ENCODE peak calls at places on chromosomes 1 and 21, in six cellular contexts. J is kidney, W is lower lobe of right lung, B is RWPE2, L is A549, S is Peyer's patch. H is an unnamed sample. For H3K9me3 and H3K4me1, the result is how much of the 10 kb centered on the place peaks cover.

GRCh38 chr1:207315435-207315834 is 6.0 kb upstream of the CD55 start:
- DNase-seq in B (no peak), S (no peak), L (no peak), W (no peak), J (no peak), H (no peak)

GRCh38 chr1:68600049-68600661 is 103.3 kb upstream of the DEPDC1 start:
- DNase-seq in J (no peak), S (no peak), B (no peak), L (peak), W (no peak), H (no peak)

GRCh38 chr1:30008998-30009657 is 714.3 kb downstream of the MATN1 start:
- DNase-seq in B (peak), W (no peak), S (no peak), J (no peak), L (peak), H (no peak)

GRCh38 chr1:67162954-67163353 is 3.3 kb upstream of the IL23R start:
- DNase-seq in W (no peak), L (peak), J (no peak), B (peak), S (no peak), H (no peak)

GRCh38 chr1:93704063-93704462 is 22.4 kb upstream of the BCAR3 start:
- DNase-seq in S (peak), B (no peak), W (peak), J (no peak), L (no peak), H (no peak)

GRCh38 chr1:34398916-34399275 is 222.2 kb downstream of the C1orf94 start:
- DNase-seq in W (no peak), B (no peak), L (no peak), S (no peak), J (no peak), H (no peak)

GRCh38 chr21:41499920-41500319 is 8.0 kb downstream of the TMPRSS2 start:
- DNase-seq in L (no peak), W (no peak), B (no peak), S (no peak), J (no peak), H (no peak)

GRCh38 chr21:41133896-41134522 is 34.0 kb upstream of the BACE2 start:
- DNase-seq in S (no peak), J (peak), B (no peak), L (peak), W (no peak), H (no peak)

GRCh38 chr21:44778499-44778911 is 23.1 kb downstream of the UBE2G2 start:
- DNase-seq in L (no peak), S (no peak), B (no peak), J (no peak), W (no peak), H (no peak)

GRCh38 chr1:71106658-71107322 is 26.0 kb upstream of the ZRANB2 start:
- DNase-seq in W (no peak), S (no peak), J (no peak), B (no peak), L (no peak), H (no peak)

GRCh38 chr1:52534928-52535764 is 17.7 kb downstream of the TUT4 start:
- DNase-seq in W (no peak), J (no peak), S (no peak), B (no peak), L (no peak), H (no peak)
- H3K9me3 ChIP-seq in W (under half), J (under half), S (under half), B (under half), L (under half), H (under half)

GRCh38 chr1:212167098-212167497 is 118.1 kb upstream of the PPP2R5A start:
- DNase-seq in S (no peak), W (no peak), J (no peak), B (no peak), L (no peak), H (no peak)
- H3K4me1 ChIP-seq in S (under half), W (under half), J (under half), B (under half), L (under half), H (under half)

GRCh38 chr1:23978825-23979224 is 1.3 kb downstream of the SRSF10 start:
- DNase-seq in L (no peak), S (no peak), W (no peak), J (no peak), B (no peak), H (no peak)

GRCh38 chr1:23980006-23980724 is at the start of gene SRSF10:
- DNase-seq in J (peak), W (peak), B (peak), L (peak), S (peak), H (peak)

GRCh38 chr1:23979387-23980005 is 631 bp downstream of the SRSF10 start:
- DNase-seq in J (no peak), B (no peak), L (no peak), S (no peak), W (no peak), H (peak)

GRCh38 chr1:23977854-23978191 is 2.3 kb downstream of the SRSF10 start:
- DNase-seq in J (no peak), L (no peak), B (no peak), S (no peak), W (no peak), H (no peak)

DNA sequence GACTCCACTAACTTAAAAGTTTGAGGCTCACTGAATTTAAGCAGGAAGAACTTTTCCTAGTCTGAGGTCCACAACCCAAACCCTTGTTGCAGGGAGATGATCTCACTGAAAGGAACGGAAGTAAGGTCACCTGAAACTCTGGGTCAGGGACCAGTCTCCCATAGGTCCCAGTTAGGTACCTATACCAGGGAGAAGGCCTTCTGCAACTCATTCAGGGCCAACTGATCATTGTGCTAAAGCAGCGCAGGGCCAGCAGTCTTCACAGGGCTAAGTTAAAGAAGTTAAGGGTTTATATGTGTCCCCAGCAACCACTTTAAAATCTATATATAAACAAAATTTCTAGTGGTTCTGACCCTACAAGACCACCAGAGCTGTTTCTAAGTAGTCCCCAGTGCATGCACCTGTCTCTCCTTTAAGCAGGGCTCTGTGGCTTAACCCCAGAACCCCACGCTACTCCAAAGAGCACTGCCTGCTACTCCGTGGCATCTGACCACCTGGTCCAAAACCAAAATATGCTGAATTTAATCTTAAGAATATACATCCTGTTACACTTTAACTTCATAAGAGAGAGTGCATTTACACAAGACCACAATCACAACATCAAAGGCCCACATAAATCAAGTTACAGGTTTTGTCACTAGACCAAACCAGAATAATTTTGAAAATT is 2.8 kb downstream of the SRSF10 start:
- DNase-seq in B (no peak), J (no peak), W (no peak), S (no peak), L (no peak), H (no peak)
- H3K4me3 ChIP-seq in B (no peak), J (no peak), W (peak), S (no peak), L (no peak), H (no peak)

GRCh38 chr1:7060826-7061225 is 275.6 kb downstream of the CAMTA1 start:
- DNase-seq in W (no peak), J (no peak), B (no peak), L (no peak), S (no peak), H (no peak)

GRCh38 chr1:7063981-7064380 is 278.7 kb downstream of the CAMTA1 start:
- DNase-seq in L (no peak), J (no peak), S (no peak), B (no peak), W (no peak), H (no peak)

DNA sequence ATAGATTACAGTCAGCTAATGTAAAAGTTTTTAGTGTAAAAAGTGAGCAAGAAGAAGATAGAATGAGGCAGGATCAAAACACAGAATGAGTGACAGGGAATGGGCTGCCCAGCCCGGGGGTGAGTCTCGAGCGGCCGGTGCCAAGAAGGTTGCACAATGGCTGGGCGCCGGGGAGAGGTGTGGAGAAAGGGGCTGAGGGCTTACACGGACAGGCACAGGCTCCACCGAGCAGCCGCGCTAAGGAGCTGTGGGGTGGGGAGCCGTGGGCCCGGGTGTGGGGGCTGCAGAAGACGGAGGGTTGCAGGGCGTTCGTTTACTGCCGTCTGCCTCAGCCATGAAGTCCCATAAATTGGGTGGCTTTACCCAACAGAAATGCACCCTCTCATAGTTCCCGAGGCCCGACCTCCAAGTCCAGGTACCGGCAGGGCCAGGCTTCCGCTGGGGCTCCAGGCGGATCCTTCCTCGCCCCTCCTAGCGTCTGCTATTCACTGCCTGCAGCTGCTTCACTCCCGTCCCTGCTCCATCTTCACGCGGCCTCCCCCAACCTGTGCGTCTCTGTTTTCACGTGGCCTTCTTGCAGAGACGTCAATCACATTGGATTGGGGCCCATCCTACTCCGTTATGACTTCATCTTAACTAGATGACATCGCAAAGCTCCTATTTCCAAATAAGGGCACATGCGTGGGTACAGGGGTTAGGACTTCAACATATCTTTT is 277.2 kb downstream of the CAMTA1 start:
- DNase-seq in S (no peak), J (no peak), L (no peak), W (no peak), B (no peak), H (no peak)
- H3K9me3 ChIP-seq in S (under half), J (under half), L (under half), W (under half), B (under half), H (under half)

DNA sequence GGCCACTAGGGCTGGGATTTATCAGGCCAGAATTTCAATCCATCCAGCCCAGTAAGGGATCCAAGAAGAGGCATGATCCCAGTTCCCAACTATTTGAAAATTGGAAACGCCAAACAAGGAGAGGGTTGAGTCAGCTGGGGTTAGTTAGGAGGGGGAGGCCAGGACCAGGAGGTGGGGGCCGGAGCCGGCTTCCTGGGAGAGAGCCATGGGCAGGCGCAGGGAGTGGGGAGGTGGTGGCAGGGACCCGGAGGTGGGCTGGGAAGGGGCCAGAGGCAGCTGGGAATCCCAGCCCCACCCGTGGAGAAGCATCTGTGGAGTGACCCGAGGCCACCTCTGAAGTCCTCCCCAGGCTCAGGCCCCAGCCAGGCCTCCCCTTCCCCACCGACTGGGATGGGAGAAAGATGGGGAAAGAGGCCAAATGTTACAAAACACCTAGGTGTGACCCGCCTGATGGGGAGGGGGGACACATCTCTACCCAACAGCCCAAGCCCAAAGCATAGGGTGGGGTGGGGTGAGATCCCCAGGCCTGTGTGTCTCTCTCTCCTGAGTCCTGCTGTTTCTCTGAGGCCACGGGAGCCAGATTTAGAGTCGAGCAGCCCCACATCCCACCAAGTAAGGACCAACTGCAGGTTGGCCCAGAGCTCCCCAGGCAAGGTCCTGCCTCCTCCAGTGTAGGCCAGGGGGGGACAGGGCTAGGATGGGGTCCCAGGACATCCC is 10.1 kb downstream of the HSPG2 start:
- DNase-seq in W (no peak), L (no peak), B (no peak), J (peak), S (no peak), H (no peak)
- H3K4me1 ChIP-seq in W (half or more), L (half or more), B (under half), J (half or more), S (half or more), H (under half)

GRCh38 chr1:44406761-44407429 is 1.8 kb downstream of the RNF220 start:
- DNase-seq in J (peak), W (no peak), S (no peak), B (no peak), L (no peak), H (no peak)
- H3K4me3 ChIP-seq in J (no peak), W (peak), S (peak), B (no peak), L (peak), H (peak)

DNA sequence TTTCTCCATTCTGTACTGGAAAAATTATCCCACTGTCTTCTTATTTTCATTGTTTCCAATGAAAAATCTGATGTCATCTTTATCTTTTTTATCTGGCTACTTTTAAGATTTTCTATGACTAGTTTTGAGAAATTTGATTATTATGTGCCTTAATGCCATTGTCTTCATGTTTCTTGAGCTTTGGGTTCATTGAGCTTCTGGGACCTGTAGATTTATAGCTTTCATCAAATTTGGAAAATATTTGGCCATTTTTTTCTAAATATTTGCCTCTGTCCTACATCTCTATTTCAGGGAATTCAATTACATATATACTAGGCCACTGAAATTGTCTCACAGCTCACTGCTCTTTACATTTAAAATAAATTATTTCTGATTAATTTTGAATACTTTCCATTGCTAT is 38.7 kb upstream of the KCNH1 start:
- DNase-seq in J (no peak), B (no peak), L (no peak), S (no peak), W (no peak), H (no peak)
- H3K9me3 ChIP-seq in J (under half), B (under half), L (under half), S (under half), W (under half), H (under half)

GRCh38 chr21:36377391-36377842 is 7.8 kb upstream of the CHAF1B start:
- DNase-seq in L (no peak), W (no peak), J (no peak), B (no peak), S (no peak), H (no peak)

GRCh38 chr21:36384885-36385232 is 333 bp upstream of the CHAF1B start:
- DNase-seq in B (no peak), W (no peak), L (no peak), J (no peak), S (no peak), H (no peak)

GRCh38 chr21:36381841-36382589 is 3.2 kb upstream of the CHAF1B start:
- DNase-seq in B (no peak), L (no peak), S (no peak), W (no peak), J (no peak), H (no peak)

GRCh38 chr21:36375994-36376393 is 9.2 kb upstream of the CHAF1B start:
- DNase-seq in J (no peak), L (no peak), W (no peak), B (no peak), S (no peak), H (no peak)

GRCh38 chr21:36379236-36379635 is 6.0 kb upstream of the CHAF1B start:
- DNase-seq in B (no peak), S (no peak), W (no peak), L (no peak), J (no peak), H (no peak)
- H3K4me1 ChIP-seq in B (under half), S (under half), W (under half), L (under half), J (under half), H (under half)

GRCh38 chr1:41739061-41739955 is 179.4 kb downstream of the HIVEP3 start:
- DNase-seq in J (peak), W (peak), B (no peak), L (no peak), S (peak), H (peak)
- H3K4me3 ChIP-seq in J (peak), W (peak), B (no peak), L (no peak), S (no peak), H (no peak)

GRCh38 chr1:2877391-2877790 is 75.9 kb upstream of the TTC34 start:
- DNase-seq in B (no peak), L (no peak), W (no peak), S (no peak), J (no peak), H (no peak)
- H3K9me3 ChIP-seq in B (under half), L (under half), W (under half), S (under half), J (under half), H (under half)

H was measured in colonic mucosa.